ENCODE peak calls at places on chromosome 9, in ten cellular contexts. One of them, this sample, is unnamed.

GRCh38 chr9:121651295-121652036 is at the start of gene DAB2IP:
- DNase-seq in lower lobe of right lung: no peak
- DNase-seq in cardiac muscle cell: peak
- DNase-seq in psoas muscle: peak
- DNase-seq in mucosa of descending colon: peak
- DNase-seq in cardiac fibroblast: no peak
- DNase-seq in retinal pigment epithelial cell: peak
- DNase-seq in adipocyte: peak
- DNase-seq in brain microvascular endothelial cell: no peak
- DNase-seq in AG09309: no peak
- DNase-seq in this sample: no peak

GRCh38 chr9:131734165-131734610 is 5.7 kb downstream of the RAPGEF1 start:
- DNase-seq in cardiac fibroblast: peak
- DNase-seq in cardiac muscle cell: no peak
- DNase-seq in psoas muscle: peak
- DNase-seq in lower lobe of right lung: peak
- DNase-seq in brain microvascular endothelial cell: no peak
- DNase-seq in adipocyte: peak
- DNase-seq in retinal pigment epithelial cell: no peak
- DNase-seq in AG09309: no peak
- DNase-seq in mucosa of descending colon: peak
- DNase-seq in this sample: no peak

GRCh38 chr9:35306281-35306680 is 144.5 kb downstream of the UNC13B start:
- DNase-seq in lower lobe of right lung: no peak
- DNase-seq in adipocyte: peak
- DNase-seq in retinal pigment epithelial cell: no peak
- DNase-seq in cardiac muscle cell: no peak
- DNase-seq in brain microvascular endothelial cell: peak
- DNase-seq in psoas muscle: no peak
- DNase-seq in mucosa of descending colon: no peak
- DNase-seq in AG09309: no peak
- DNase-seq in cardiac fibroblast: no peak
- DNase-seq in this sample: no peak

GRCh38 chr9:132881826-132882225 is 3.1 kb downstream of the SPACA9 start:
- DNase-seq in cardiac fibroblast: no peak
- DNase-seq in adipocyte: no peak
- DNase-seq in brain microvascular endothelial cell: no peak
- DNase-seq in lower lobe of right lung: no peak
- DNase-seq in cardiac muscle cell: no peak
- DNase-seq in AG09309: no peak
- DNase-seq in mucosa of descending colon: no peak
- DNase-seq in retinal pigment epithelial cell: no peak
- DNase-seq in psoas muscle: no peak
- DNase-seq in this sample: no peak

GRCh38 chr9:134014946-134015345 is 10.3 kb upstream of the BRD3OS start:
- DNase-seq in retinal pigment epithelial cell: no peak
- DNase-seq in psoas muscle: no peak
- DNase-seq in mucosa of descending colon: no peak
- DNase-seq in brain microvascular endothelial cell: no peak
- DNase-seq in AG09309: no peak
- DNase-seq in lower lobe of right lung: no peak
- DNase-seq in cardiac muscle cell: no peak
- DNase-seq in adipocyte: no peak
- DNase-seq in cardiac fibroblast: no peak
- DNase-seq in this sample: no peak

GRCh38 chr9:105311317-105311716 is 66.9 kb downstream of the SLC44A1 start:
- DNase-seq in AG09309: no peak
- DNase-seq in cardiac muscle cell: no peak
- DNase-seq in adipocyte: no peak
- DNase-seq in retinal pigment epithelial cell: no peak
- DNase-seq in psoas muscle: no peak
- DNase-seq in lower lobe of right lung: no peak
- DNase-seq in brain microvascular endothelial cell: no peak
- DNase-seq in mucosa of descending colon: no peak
- DNase-seq in cardiac fibroblast: no peak
- DNase-seq in this sample: no peak

GRCh38 chr9:105457560-105458294 is 9.9 kb downstream of the FSD1L start:
- DNase-seq in psoas muscle: peak
- DNase-seq in adipocyte: no peak
- DNase-seq in brain microvascular endothelial cell: no peak
- DNase-seq in lower lobe of right lung: no peak
- DNase-seq in AG09309: no peak
- DNase-seq in mucosa of descending colon: no peak
- DNase-seq in cardiac muscle cell: no peak
- DNase-seq in cardiac fibroblast: no peak
- DNase-seq in retinal pigment epithelial cell: no peak
- DNase-seq in this sample: no peak

GRCh38 chr9:137156567-137157375 is 13.1 kb downstream of the LRRC26 start:
- DNase-seq in lower lobe of right lung: peak
- DNase-seq in AG09309: no peak
- DNase-seq in adipocyte: peak
- DNase-seq in mucosa of descending colon: no peak
- DNase-seq in psoas muscle: no peak
- DNase-seq in retinal pigment epithelial cell: no peak
- DNase-seq in cardiac fibroblast: peak
- DNase-seq in cardiac muscle cell: peak
- DNase-seq in brain microvascular endothelial cell: peak
- DNase-seq in this sample: no peak

GRCh38 chr9:37485389-37486255 is at the start of gene POLR1E:
- DNase-seq in retinal pigment epithelial cell: peak
- DNase-seq in brain microvascular endothelial cell: peak
- DNase-seq in psoas muscle: peak
- DNase-seq in cardiac fibroblast: peak
- DNase-seq in mucosa of descending colon: peak
- DNase-seq in AG09309: no peak
- DNase-seq in lower lobe of right lung: peak
- DNase-seq in adipocyte: peak
- DNase-seq in cardiac muscle cell: peak
- DNase-seq in this sample: peak
- H3K4me3 ChIP-seq in retinal pigment epithelial cell: peak
- H3K4me3 ChIP-seq in brain microvascular endothelial cell: peak
- H3K4me3 ChIP-seq in psoas muscle: peak
- H3K4me3 ChIP-seq in cardiac fibroblast: peak
- H3K4me3 ChIP-seq in mucosa of descending colon: peak
- H3K4me3 ChIP-seq in AG09309: peak
- H3K4me3 ChIP-seq in lower lobe of right lung: peak
- H3K4me3 ChIP-seq in adipocyte: peak
- H3K4me3 ChIP-seq in cardiac muscle cell: peak
- H3K4me3 ChIP-seq in this sample: peak

DNA sequence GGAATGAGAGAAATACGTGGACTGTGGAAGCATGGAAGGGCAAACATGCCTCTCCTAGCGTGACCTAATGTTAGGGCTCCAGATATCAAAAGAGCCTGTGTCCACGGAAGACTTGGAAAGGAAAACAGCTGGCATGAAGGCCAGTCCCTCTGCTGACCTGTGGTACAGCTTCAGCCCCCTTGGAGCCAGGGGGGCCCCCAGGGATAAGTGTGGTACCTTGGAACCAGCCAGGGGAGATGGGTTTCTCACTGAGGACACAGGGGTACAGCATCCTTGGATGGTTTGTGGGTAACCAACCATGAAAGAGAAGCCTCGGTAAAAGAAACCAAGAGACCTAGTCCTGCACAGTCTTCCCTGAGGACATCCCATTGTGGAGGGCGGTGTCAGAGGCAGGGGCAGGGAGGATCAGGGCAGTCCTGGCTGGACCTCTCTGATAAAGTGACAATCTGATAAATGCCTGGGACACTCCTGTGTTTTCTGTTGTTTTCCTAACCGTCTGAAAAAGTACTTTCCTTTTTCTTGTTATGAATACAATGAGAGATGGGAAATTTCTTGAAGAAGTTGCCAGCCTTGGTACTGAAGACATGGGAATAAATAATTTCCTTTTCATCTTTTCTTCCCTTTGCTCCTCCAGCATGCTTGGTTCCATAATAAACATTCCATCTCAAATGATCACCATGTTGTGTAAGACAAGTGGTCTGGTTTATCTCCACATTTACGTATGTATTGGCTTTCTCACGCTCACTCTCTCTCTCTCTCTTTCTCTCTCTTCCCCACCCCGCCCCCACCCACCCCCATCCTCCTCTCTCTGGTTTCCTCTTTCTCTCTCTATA is 102.2 kb downstream of the SUSD1 start:
- DNase-seq in mucosa of descending colon: no peak
- DNase-seq in retinal pigment epithelial cell: no peak
- DNase-seq in AG09309: peak
- DNase-seq in cardiac fibroblast: peak
- DNase-seq in adipocyte: peak
- DNase-seq in cardiac muscle cell: no peak
- DNase-seq in psoas muscle: no peak
- DNase-seq in brain microvascular endothelial cell: peak
- DNase-seq in lower lobe of right lung: no peak
- DNase-seq in this sample: no peak
- H3K4me3 ChIP-seq in mucosa of descending colon: no peak
- H3K4me3 ChIP-seq in retinal pigment epithelial cell: no peak
- H3K4me3 ChIP-seq in AG09309: no peak
- H3K4me3 ChIP-seq in cardiac fibroblast: no peak
- H3K4me3 ChIP-seq in adipocyte: no peak
- H3K4me3 ChIP-seq in cardiac muscle cell: no peak
- H3K4me3 ChIP-seq in psoas muscle: no peak
- H3K4me3 ChIP-seq in brain microvascular endothelial cell: no peak
- H3K4me3 ChIP-seq in lower lobe of right lung: no peak
- H3K4me3 ChIP-seq in this sample: no peak

GRCh38 chr9:98184326-98184725 is 8.1 kb downstream of the CORO2A start:
- DNase-seq in cardiac fibroblast: no peak
- DNase-seq in cardiac muscle cell: no peak
- DNase-seq in retinal pigment epithelial cell: no peak
- DNase-seq in mucosa of descending colon: no peak
- DNase-seq in lower lobe of right lung: no peak
- DNase-seq in brain microvascular endothelial cell: no peak
- DNase-seq in psoas muscle: peak
- DNase-seq in adipocyte: no peak
- DNase-seq in AG09309: no peak
- DNase-seq in this sample: no peak
- H3K4me3 ChIP-seq in cardiac fibroblast: no peak
- H3K4me3 ChIP-seq in cardiac muscle cell: no peak
- H3K4me3 ChIP-seq in retinal pigment epithelial cell: no peak
- H3K4me3 ChIP-seq in mucosa of descending colon: no peak
- H3K4me3 ChIP-seq in lower lobe of right lung: no peak
- H3K4me3 ChIP-seq in brain microvascular endothelial cell: no peak
- H3K4me3 ChIP-seq in psoas muscle: no peak
- H3K4me3 ChIP-seq in adipocyte: no peak
- H3K4me3 ChIP-seq in AG09309: no peak
- H3K4me3 ChIP-seq in this sample: no peak

GRCh38 chr9:125764198-125764597 is 17.0 kb downstream of the PBX3 start:
- DNase-seq in psoas muscle: no peak
- DNase-seq in adipocyte: no peak
- DNase-seq in mucosa of descending colon: no peak
- DNase-seq in AG09309: no peak
- DNase-seq in lower lobe of right lung: no peak
- DNase-seq in cardiac muscle cell: peak
- DNase-seq in retinal pigment epithelial cell: no peak
- DNase-seq in brain microvascular endothelial cell: no peak
- DNase-seq in cardiac fibroblast: no peak
- DNase-seq in this sample: no peak

GRCh38 chr9:125766468-125767221 is 19.5 kb downstream of the PBX3 start:
- DNase-seq in brain microvascular endothelial cell: no peak
- DNase-seq in mucosa of descending colon: no peak
- DNase-seq in retinal pigment epithelial cell: no peak
- DNase-seq in AG09309: no peak
- DNase-seq in cardiac fibroblast: no peak
- DNase-seq in psoas muscle: no peak
- DNase-seq in cardiac muscle cell: no peak
- DNase-seq in adipocyte: no peak
- DNase-seq in lower lobe of right lung: no peak
- DNase-seq in this sample: no peak

GRCh38 chr9:125760537-125760936 is 13.4 kb downstream of the PBX3 start:
- DNase-seq in cardiac muscle cell: no peak
- DNase-seq in psoas muscle: no peak
- DNase-seq in adipocyte: no peak
- DNase-seq in lower lobe of right lung: no peak
- DNase-seq in retinal pigment epithelial cell: no peak
- DNase-seq in mucosa of descending colon: no peak
- DNase-seq in cardiac fibroblast: no peak
- DNase-seq in brain microvascular endothelial cell: no peak
- DNase-seq in AG09309: no peak
- DNase-seq in this sample: no peak

GRCh38 chr9:125761685-125762084 is 14.5 kb downstream of the PBX3 start:
- DNase-seq in lower lobe of right lung: no peak
- DNase-seq in psoas muscle: no peak
- DNase-seq in cardiac muscle cell: peak
- DNase-seq in adipocyte: no peak
- DNase-seq in brain microvascular endothelial cell: no peak
- DNase-seq in mucosa of descending colon: no peak
- DNase-seq in AG09309: no peak
- DNase-seq in cardiac fibroblast: no peak
- DNase-seq in retinal pigment epithelial cell: no peak
- DNase-seq in this sample: no peak

GRCh38 chr9:125763373-125763772 is 16.2 kb downstream of the PBX3 start:
- DNase-seq in psoas muscle: no peak
- DNase-seq in brain microvascular endothelial cell: no peak
- DNase-seq in mucosa of descending colon: no peak
- DNase-seq in cardiac fibroblast: peak
- DNase-seq in cardiac muscle cell: peak
- DNase-seq in AG09309: no peak
- DNase-seq in adipocyte: peak
- DNase-seq in retinal pigment epithelial cell: peak
- DNase-seq in lower lobe of right lung: no peak
- DNase-seq in this sample: no peak
- H3K4me3 ChIP-seq in psoas muscle: no peak
- H3K4me3 ChIP-seq in brain microvascular endothelial cell: no peak
- H3K4me3 ChIP-seq in mucosa of descending colon: no peak
- H3K4me3 ChIP-seq in cardiac fibroblast: no peak
- H3K4me3 ChIP-seq in cardiac muscle cell: peak
- H3K4me3 ChIP-seq in AG09309: no peak
- H3K4me3 ChIP-seq in adipocyte: no peak
- H3K4me3 ChIP-seq in retinal pigment epithelial cell: peak
- H3K4me3 ChIP-seq in lower lobe of right lung: no peak
- H3K4me3 ChIP-seq in this sample: no peak

DNA sequence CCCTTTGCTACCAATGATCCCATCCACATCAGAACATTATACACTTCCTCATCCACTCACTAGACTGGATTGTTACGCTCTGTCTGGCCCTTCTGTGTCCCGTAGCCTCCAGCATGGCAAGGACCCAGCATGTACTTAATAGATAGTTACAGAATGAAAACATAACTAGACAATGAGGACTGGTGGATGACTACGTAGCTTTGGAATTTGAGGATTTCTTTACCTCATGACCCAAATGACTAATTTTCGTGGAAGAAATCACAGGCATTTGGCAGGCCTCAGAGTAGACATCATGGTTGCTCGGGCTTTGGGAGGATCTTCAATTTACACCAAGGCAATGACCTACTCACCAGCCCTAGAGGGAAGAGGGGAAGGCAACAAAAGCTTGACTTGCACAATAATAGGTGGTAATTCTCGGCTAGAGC is 299.8 kb downstream of the TLE1 start:
- DNase-seq in AG09309: peak
- DNase-seq in brain microvascular endothelial cell: peak
- DNase-seq in lower lobe of right lung: no peak
- DNase-seq in retinal pigment epithelial cell: peak
- DNase-seq in mucosa of descending colon: no peak
- DNase-seq in cardiac fibroblast: peak
- DNase-seq in cardiac muscle cell: no peak
- DNase-seq in psoas muscle: no peak
- DNase-seq in adipocyte: peak
- DNase-seq in this sample: peak
- H3K4me3 ChIP-seq in AG09309: no peak
- H3K4me3 ChIP-seq in brain microvascular endothelial cell: no peak
- H3K4me3 ChIP-seq in lower lobe of right lung: no peak
- H3K4me3 ChIP-seq in retinal pigment epithelial cell: no peak
- H3K4me3 ChIP-seq in mucosa of descending colon: no peak
- H3K4me3 ChIP-seq in cardiac fibroblast: no peak
- H3K4me3 ChIP-seq in cardiac muscle cell: no peak
- H3K4me3 ChIP-seq in psoas muscle: no peak
- H3K4me3 ChIP-seq in adipocyte: no peak
- H3K4me3 ChIP-seq in this sample: no peak

This sample was measured in lower leg skin.